ENCODE peak calls at places on chromosome 6, in five cellular contexts. V is neural progenitor cell, W is spleen, B is mesothelial cell of epicardium, X is HCT116. Y is an unnamed sample.

GRCh38 chr6:119172813-119173212 is 94.3 kb upstream of the FAM184A start:
- DNase-seq in V (no peak), W (no peak), B (no peak), X (peak), Y (no peak)

GRCh38 chr6:28351087-28351486 is 1.3 kb downstream of the ZKSCAN3 start:
- DNase-seq in V (no peak), W (no peak), B (no peak), X (no peak), Y (no peak)

GRCh38 chr6:125867483-125867935 is 76.7 kb downstream of the NCOA7 start:
- DNase-seq in V (peak), W (no peak), B (peak), X (peak), Y (no peak)

GRCh38 chr6:35489066-35489465 is 7.8 kb downstream of the TEAD3 start:
- DNase-seq in V (no peak), W (no peak), B (no peak), X (no peak), Y (no peak)

GRCh38 chr6:141133836-141134235 is 998.9 kb upstream of the GJE1 start:
- DNase-seq in V (no peak), W (no peak), B (no peak), X (no peak), Y (no peak)

GRCh38 chr6:72321741-72322140 is 300.1 kb upstream of the KCNQ5 start:
- DNase-seq in V (no peak), W (no peak), B (no peak), X (no peak), Y (no peak)

GRCh38 chr6:54878705-54879104 is 32.1 kb downstream of the FAM83B start:
- DNase-seq in V (no peak), W (no peak), B (no peak), X (no peak), Y (no peak)

GRCh38 chr6:63441266-63441956 is 121.6 kb upstream of the LGSN start:
- DNase-seq in V (peak), W (no peak), B (no peak), X (no peak), Y (no peak)

GRCh38 chr6:89508755-89509563 is 76.0 kb downstream of the ANKRD6 start:
- DNase-seq in V (no peak), W (no peak), B (no peak), X (no peak), Y (no peak)

GRCh38 chr6:51060262-51060762 is 241.6 kb downstream of the TFAP2B start:
- DNase-seq in V (no peak), W (no peak), B (no peak), X (no peak), Y (no peak)

GRCh38 chr6:12208190-12208589 is 82.0 kb upstream of the EDN1 start:
- DNase-seq in V (no peak), W (peak), B (no peak), X (no peak), Y (no peak)

GRCh38 chr6:168530653-168531071 is 89.7 kb downstream of the SMOC2 start:
- DNase-seq in V (no peak), W (no peak), B (no peak), X (no peak), Y (no peak)

GRCh38 chr6:6612308-6612707 is 23.8 kb downstream of the LY86 start:
- DNase-seq in V (no peak), W (no peak), B (no peak), X (no peak), Y (no peak)

GRCh38 chr6:151391471-151392428 is at the start of gene ZBTB2:
- DNase-seq in V (peak), W (peak), B (peak), X (no peak), Y (no peak)

GRCh38 chr6:30238178-30238795 is 25.1 kb upstream of the TRIM26 start:
- DNase-seq in V (peak), W (no peak), B (no peak), X (peak), Y (no peak)

GRCh38 chr6:35629876-35630378 is 58.8 kb downstream of the FKBP5 start:
- DNase-seq in V (no peak), W (no peak), B (no peak), X (no peak), Y (no peak)

GRCh38 chr6:168648240-168648639 is 207.3 kb downstream of the SMOC2 start:
- DNase-seq in V (no peak), W (no peak), B (no peak), X (no peak), Y (no peak)

GRCh38 chr6:41272591-41273175 is 13.8 kb downstream of the TREM1 start:
- DNase-seq in V (no peak), W (no peak), B (no peak), X (no peak), Y (no peak)

GRCh38 chr6:136967874-136968752 is 46.0 kb downstream of the SLC35D3 start:
- DNase-seq in V (peak), W (peak), B (peak), X (peak), Y (no peak)

GRCh38 chr6:8588176-8588575 is 152.8 kb upstream of the SLC35B3 start:
- DNase-seq in V (no peak), W (no peak), B (no peak), X (no peak), Y (no peak)

GRCh38 chr6:63685453-63686379 is 50.1 kb downstream of the PHF3 start:
- DNase-seq in V (no peak), W (no peak), B (no peak), X (no peak), Y (no peak)

DNA sequence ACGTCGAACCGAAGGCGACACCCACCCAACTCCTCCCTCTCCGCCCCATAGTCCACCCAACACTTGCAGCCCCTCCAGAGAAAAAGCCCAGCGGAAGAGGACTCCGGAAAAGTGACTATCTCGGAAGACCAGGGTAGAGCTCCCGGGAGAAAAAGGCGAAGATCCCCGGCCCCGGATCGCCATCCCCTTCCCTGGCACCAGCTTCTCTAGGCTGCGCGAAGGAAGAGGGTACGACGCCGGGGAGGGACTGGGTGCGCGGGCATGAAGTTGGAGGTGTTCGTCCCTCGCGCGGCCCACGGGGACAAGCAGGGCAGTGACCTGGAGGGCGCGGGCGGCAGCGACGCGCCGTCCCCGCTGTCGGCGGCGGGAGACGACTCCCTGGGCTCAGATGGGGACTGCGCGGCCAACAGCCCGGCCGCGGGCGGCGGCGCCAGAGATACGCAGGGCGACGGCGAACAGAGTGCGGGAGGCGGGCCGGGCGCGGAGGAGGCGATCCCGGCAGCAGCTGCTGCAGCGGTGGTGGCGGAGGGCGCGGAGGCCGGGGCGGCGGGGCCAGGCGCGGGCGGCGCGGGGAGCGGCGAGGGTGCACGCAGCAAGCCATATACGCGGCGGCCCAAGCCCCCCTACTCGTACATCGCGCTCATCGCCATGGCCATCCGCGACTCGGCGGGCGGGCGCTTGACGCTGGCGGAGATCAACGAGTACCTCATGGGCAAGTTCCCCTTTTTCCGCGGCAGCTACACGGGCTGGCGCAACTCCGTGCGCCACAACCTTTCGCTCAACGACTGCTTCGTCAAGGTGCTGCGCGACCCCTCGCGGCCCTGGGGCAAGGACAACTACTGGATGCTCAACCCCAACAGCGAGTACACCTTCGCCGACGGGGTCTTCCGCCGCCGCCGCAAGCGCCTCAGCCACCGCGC is 806 bp downstream of the FOXQ1 start:
- DNase-seq in V (peak), W (no peak), B (no peak), X (no peak), Y (no peak)
- TF ChIP-seq CTCF in V (peak), W (no peak), B (no peak), X (no peak), Y (no peak)

DNA sequence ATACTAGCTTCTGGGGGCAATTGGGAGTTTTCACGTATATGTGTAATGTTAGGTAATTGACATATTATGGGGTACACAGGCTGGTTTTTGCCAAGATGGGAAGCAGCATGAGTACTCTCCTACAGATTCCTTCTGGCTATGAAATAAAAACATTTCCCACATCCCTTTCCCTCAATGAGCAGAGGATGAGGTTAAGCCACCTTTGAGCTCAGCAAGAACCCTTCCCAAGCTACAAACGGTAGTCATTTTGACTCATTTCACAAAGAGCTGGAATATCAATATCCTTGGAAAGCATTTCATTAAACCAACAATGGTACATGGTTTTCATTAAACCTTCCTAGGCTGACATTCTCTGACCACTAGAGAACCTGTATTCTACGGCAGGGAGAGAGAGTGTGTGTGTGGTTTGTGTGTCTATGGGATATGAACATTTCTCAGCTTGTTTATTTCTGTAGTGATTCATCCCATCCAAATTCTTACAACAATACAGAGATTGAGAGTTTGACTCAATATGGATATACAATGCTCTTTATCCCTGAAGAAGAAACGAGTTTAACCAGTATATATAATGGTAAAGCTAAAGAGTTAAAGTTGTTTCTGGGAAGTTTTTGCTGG is 119.5 kb downstream of the ARHGAP18 start:
- DNase-seq in V (no peak), W (no peak), B (no peak), X (no peak), Y (no peak)
- TF ChIP-seq CTCF in V (no peak), W (no peak), B (no peak), X (no peak), Y (no peak)

GRCh38 chr6:108247965-108248536 is 12.8 kb downstream of the SNX3 start:
- DNase-seq in V (no peak), W (no peak), B (no peak), X (no peak), Y (no peak)
- TF ChIP-seq CTCF in V (no peak), W (no peak), B (no peak), X (peak), Y (peak)

GRCh38 chr6:37647765-37648085 is 50.0 kb downstream of the MDGA1 start:
- DNase-seq in V (no peak), W (no peak), B (no peak), X (no peak), Y (no peak)

GRCh38 chr6:37648465-37649330 is 49.0 kb downstream of the MDGA1 start:
- DNase-seq in V (peak), W (no peak), B (no peak), X (peak), Y (no peak)

GRCh38 chr6:37646986-37647764 is 50.5 kb downstream of the MDGA1 start:
- DNase-seq in V (no peak), W (no peak), B (no peak), X (no peak), Y (no peak)

GRCh38 chr6:37651991-37652390 is 45.7 kb downstream of the MDGA1 start:
- DNase-seq in V (no peak), W (no peak), B (no peak), X (no peak), Y (no peak)

GRCh38 chr6:37650071-37650481 is 47.6 kb downstream of the MDGA1 start:
- DNase-seq in V (peak), W (no peak), B (peak), X (no peak), Y (no peak)
- TF ChIP-seq CTCF in V (peak), W (no peak), B (peak), X (no peak), Y (no peak)

GRCh38 chr6:44088827-44089590 is 38.2 kb downstream of the MRPL14 start:
- DNase-seq in V (no peak), W (no peak), B (no peak), X (no peak), Y (peak)
- TF ChIP-seq CTCF in V (no peak), W (no peak), B (no peak), X (no peak), Y (no peak)

DNA sequence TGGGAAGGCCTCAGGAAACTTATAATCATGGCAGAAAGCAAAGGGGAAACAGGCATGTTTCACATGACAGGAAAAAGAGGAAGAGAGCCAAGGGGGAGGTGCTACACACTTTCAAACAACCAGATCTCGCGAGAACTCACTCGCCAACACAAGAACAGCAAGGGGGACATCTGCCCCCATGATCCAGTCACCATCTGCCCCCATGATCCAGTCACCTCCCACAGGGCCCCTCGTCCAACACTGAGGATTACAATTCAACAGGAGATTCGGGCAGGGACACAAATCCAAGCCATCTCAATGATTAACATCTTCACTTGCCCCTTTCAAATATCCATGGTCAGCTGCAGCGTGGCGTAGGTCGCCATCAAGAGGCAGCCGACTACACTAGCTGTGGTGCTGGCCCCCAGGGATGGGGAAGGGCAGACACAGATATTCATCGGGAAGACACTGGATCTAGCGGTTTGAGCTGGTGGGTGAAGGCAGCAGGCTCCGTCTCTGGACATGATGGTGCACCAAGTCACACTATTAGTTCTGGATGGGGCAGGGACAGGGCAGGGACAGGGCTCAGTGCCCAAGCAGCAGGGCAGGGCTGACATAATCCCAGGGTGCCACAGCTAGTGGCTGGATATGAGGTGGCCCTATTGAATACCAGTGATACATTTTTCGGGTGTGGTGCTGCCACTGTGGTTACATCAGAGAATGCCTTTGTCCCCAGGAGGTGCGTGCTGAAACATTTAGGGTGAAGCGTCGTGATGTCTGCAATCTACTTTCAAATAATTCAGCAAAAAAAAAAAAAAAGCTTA is 31.6 kb downstream of the TUBB2B start:
- DNase-seq in V (peak), W (no peak), B (no peak), X (peak), Y (no peak)
- TF ChIP-seq CTCF in V (peak), W (no peak), B (no peak), X (peak), Y (peak)

GRCh38 chr6:159004592-159004991 is 4.6 kb upstream of the RSPH3 start:
- DNase-seq in V (no peak), W (no peak), B (no peak), X (no peak), Y (no peak)

GRCh38 chr6:158999154-158999668 is 791 bp downstream of the RSPH3 start:
- DNase-seq in V (no peak), W (no peak), B (no peak), X (no peak), Y (no peak)

GRCh38 chr6:159002432-159003160 is 2.6 kb upstream of the RSPH3 start:
- DNase-seq in V (no peak), W (no peak), B (no peak), X (peak), Y (no peak)

GRCh38 chr6:158996863-158997262 is 3.1 kb downstream of the RSPH3 start:
- DNase-seq in V (no peak), W (no peak), B (no peak), X (no peak), Y (no peak)

GRCh38 chr6:158999669-159000403 is at the start of gene RSPH3:
- DNase-seq in V (peak), W (peak), B (peak), X (peak), Y (peak)
- TF ChIP-seq CTCF in V (peak), W (peak), B (no peak), X (no peak), Y (peak)

GRCh38 chr6:124699038-124699437 is 263.2 kb upstream of the RNF217 start:
- DNase-seq in V (peak), W (no peak), B (no peak), X (no peak), Y (no peak)
- TF ChIP-seq CTCF in V (no peak), W (no peak), B (no peak), X (no peak), Y (no peak)

Y was measured in chondrocyte.